ENCODE peak calls at places on chromosomes 5 and 9, in four cellular contexts. One of them, this sample, is unnamed.
A peak's percentile ranks its signal among the peaks of the same experiment; 100 is the strongest.

GRCh38 chr5:81235287-81236072 is 2.4 kb downstream of the CKMT2 start:
- DNase-seq in GM12878: no peak
- DNase-seq in K562: no peak
- DNase-seq in A549: no peak
- DNase-seq in this sample: no peak

GRCh38 chr5:54717459-54717858 is 199.9 kb downstream of the SNX18 start:
- DNase-seq in GM12878: no peak
- DNase-seq in K562: no peak
- DNase-seq in A549: no peak
- DNase-seq in this sample: no peak

GRCh38 chr9:135051316-135052038 is 36.0 kb upstream of the OLFM1 start:
- DNase-seq in GM12878: no peak
- DNase-seq in K562: no peak
- DNase-seq in A549: no peak
- DNase-seq in this sample: no peak

GRCh38 chr9:131410051-131410491 is 16.2 kb downstream of the PRRC2B start:
- DNase-seq in GM12878: no peak
- DNase-seq in K562: peak; percentile 8
- DNase-seq in A549: no peak
- DNase-seq in this sample: peak; percentile 55

GRCh38 chr5:77120086-77120485 is 33.0 kb upstream of the ZBED3 start:
- DNase-seq in GM12878: no peak
- DNase-seq in K562: no peak
- DNase-seq in A549: no peak
- DNase-seq in this sample: no peak

GRCh38 chr9:98707158-98708102 is 1.3 kb downstream of the GABBR2 start:
- DNase-seq in GM12878: no peak
- DNase-seq in K562: peak; percentile 51
- DNase-seq in A549: peak; percentile 78
- DNase-seq in this sample: peak; percentile 85

GRCh38 chr9:134689320-134690181 is 47.9 kb downstream of the COL5A1 start:
- DNase-seq in GM12878: no peak
- DNase-seq in K562: peak; percentile 82
- DNase-seq in A549: peak; percentile 59
- DNase-seq in this sample: peak; percentile 49

GRCh38 chr9:112925058-112925641 is 34.5 kb upstream of the SLC46A2 start:
- DNase-seq in GM12878: no peak
- DNase-seq in K562: peak; percentile 24
- DNase-seq in A549: peak; percentile 46
- DNase-seq in this sample: peak; percentile 23

GRCh38 chr9:110919609-110920008 is 118.7 kb downstream of the LPAR1 start:
- DNase-seq in GM12878: no peak
- DNase-seq in K562: no peak
- DNase-seq in A549: peak; percentile 91
- DNase-seq in this sample: peak; percentile 90

GRCh38 chr9:89984214-89984613 is 379.4 kb downstream of the GADD45G start:
- DNase-seq in GM12878: no peak
- DNase-seq in K562: no peak
- DNase-seq in A549: no peak
- DNase-seq in this sample: peak; percentile 51

GRCh38 chr5:101677961-101678360 is 618.1 kb downstream of the SLCO4C1 start:
- DNase-seq in GM12878: no peak
- DNase-seq in K562: no peak
- DNase-seq in A549: no peak
- DNase-seq in this sample: no peak

GRCh38 chr5:78753093-78753531 is 104.5 kb upstream of the LHFPL2 start:
- DNase-seq in GM12878: no peak
- DNase-seq in K562: no peak
- DNase-seq in A549: peak; percentile 27
- DNase-seq in this sample: peak; percentile 68

GRCh38 chr5:146072595-146072994 is 32.8 kb downstream of the PLAC8L1 start:
- DNase-seq in GM12878: no peak
- DNase-seq in K562: no peak
- DNase-seq in A549: no peak
- DNase-seq in this sample: no peak

GRCh38 chr9:122904466-122904822 is 715 bp downstream of the RC3H2 start:
- DNase-seq in GM12878: no peak
- DNase-seq in K562: peak; percentile 11
- DNase-seq in A549: peak; percentile 43
- DNase-seq in this sample: peak; percentile 4

GRCh38 chr5:67193479-67193878 is 3.1 kb downstream of the CD180 start:
- DNase-seq in GM12878: no peak
- DNase-seq in K562: no peak
- DNase-seq in A549: no peak
- DNase-seq in this sample: no peak

GRCh38 chr9:33623658-33624586 is 99.9 kb downstream of the ANKRD18B start:
- DNase-seq in GM12878: peak; percentile 34
- DNase-seq in K562: peak; percentile 67
- DNase-seq in A549: peak; percentile 82
- DNase-seq in this sample: peak; percentile 67

GRCh38 chr5:163177971-163178370 is 259.4 kb upstream of the CCNG1 start:
- DNase-seq in GM12878: no peak
- DNase-seq in K562: no peak
- DNase-seq in A549: no peak
- DNase-seq in this sample: no peak

GRCh38 chr5:38576442-38576841 is 20.0 kb upstream of the LIFR start:
- DNase-seq in GM12878: no peak
- DNase-seq in K562: no peak
- DNase-seq in A549: no peak
- DNase-seq in this sample: no peak

GRCh38 chr9:32928912-32929311 is 72.5 kb downstream of the APTX start:
- DNase-seq in GM12878: no peak
- DNase-seq in K562: peak; percentile 7
- DNase-seq in A549: no peak
- DNase-seq in this sample: no peak

GRCh38 chr9:33785914-33786313 is 9.4 kb upstream of the PRSS3 start:
- DNase-seq in GM12878: no peak
- DNase-seq in K562: no peak
- DNase-seq in A549: peak; percentile 56
- DNase-seq in this sample: peak; percentile 28

GRCh38 chr9:126301985-126302603 is 24.5 kb upstream of the MVB12B start:
- DNase-seq in GM12878: no peak
- DNase-seq in K562: peak; percentile 61
- DNase-seq in A549: peak; percentile 64
- DNase-seq in this sample: peak; percentile 62

GRCh38 chr5:170846416-170846815 is 15.4 kb upstream of the RANBP17 start:
- DNase-seq in GM12878: no peak
- DNase-seq in K562: no peak
- DNase-seq in A549: no peak
- DNase-seq in this sample: no peak

GRCh38 chr5:78653969-78654368 is 5.4 kb upstream of the LHFPL2 start:
- DNase-seq in GM12878: no peak
- DNase-seq in K562: no peak
- DNase-seq in A549: no peak
- DNase-seq in this sample: peak; percentile 59

GRCh38 chr5:176481659-176482213 is 33.6 kb downstream of the FAF2 start:
- DNase-seq in GM12878: no peak
- DNase-seq in K562: no peak
- DNase-seq in A549: peak; percentile 79
- DNase-seq in this sample: peak; percentile 24

GRCh38 chr5:132873119-132873929 is at the start of gene LEAP2:
- DNase-seq in GM12878: no peak
- DNase-seq in K562: no peak
- DNase-seq in A549: peak; percentile 15
- DNase-seq in this sample: peak; percentile 39

GRCh38 chr5:180470966-180471582 is 23.1 kb upstream of the CNOT6 start:
- DNase-seq in GM12878: no peak
- DNase-seq in K562: peak; percentile 77
- DNase-seq in A549: peak; percentile 70
- DNase-seq in this sample: peak; percentile 59

GRCh38 chr9:136403538-136403914 is 3.6 kb upstream of the SNAPC4 start:
- DNase-seq in GM12878: peak; percentile 51
- DNase-seq in K562: no peak
- DNase-seq in A549: no peak
- DNase-seq in this sample: no peak

GRCh38 chr5:1144089-1144488 is 32.2 kb upstream of the SLC12A7 start:
- DNase-seq in GM12878: no peak
- DNase-seq in K562: no peak
- DNase-seq in A549: no peak
- DNase-seq in this sample: no peak

GRCh38 chr5:76193635-76194034 is 110.5 kb downstream of the SV2C start:
- DNase-seq in GM12878: no peak
- DNase-seq in K562: no peak
- DNase-seq in A549: no peak
- DNase-seq in this sample: no peak

GRCh38 chr5:125461641-125462072 is 715.2 kb upstream of the ZNF608 start:
- DNase-seq in GM12878: no peak
- DNase-seq in K562: no peak
- DNase-seq in A549: no peak
- DNase-seq in this sample: no peak

DNA sequence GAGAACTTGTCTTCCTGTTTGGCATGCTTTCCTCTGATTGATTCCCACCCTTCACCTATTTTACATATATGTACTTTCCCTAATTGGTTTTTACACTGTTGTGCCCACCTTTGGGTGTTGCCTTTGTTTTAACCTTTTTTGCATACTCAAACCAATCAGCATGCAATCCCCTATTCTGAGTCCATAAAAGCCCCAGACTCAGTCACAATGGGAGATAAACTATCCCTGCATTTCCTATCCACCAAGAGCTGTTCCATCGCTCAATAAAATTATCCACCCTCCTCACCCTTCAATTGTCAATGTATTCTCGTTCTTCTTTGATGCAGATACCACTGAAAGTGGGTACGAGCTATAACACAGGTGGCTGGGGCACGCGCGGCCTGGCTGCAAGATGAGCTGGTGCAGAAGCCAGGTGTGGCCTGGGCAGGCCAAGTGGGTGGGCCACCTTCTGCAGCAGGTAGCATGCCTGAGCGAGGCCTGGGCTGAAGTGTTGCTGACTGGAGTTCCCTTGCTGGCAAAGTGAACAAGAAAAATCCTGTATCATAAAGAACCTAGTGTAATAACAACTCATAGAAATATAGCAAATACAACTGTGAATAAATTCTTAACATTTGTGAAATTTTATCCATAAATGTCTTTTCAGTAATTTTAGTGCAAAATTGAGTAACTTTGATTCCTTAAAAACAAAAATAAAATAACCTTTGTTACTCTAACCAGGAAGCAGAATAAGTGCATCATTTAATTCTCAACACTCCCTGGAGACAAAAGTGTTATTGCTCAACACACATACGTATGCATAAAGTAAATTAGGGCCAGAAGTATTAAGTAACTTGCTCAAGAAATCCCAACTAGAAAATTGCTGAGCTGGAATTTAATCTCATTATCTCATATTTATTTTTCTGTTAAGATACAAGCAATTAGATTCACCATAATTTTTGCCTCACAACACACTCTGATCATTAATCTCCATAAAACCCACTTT is 685.3 kb upstream of the EDIL3 start:
- DNase-seq in GM12878: no peak
- DNase-seq in K562: no peak
- DNase-seq in A549: no peak
- DNase-seq in this sample: no peak
- TF ChIP-seq RCOR1 in GM12878: no peak
- TF ChIP-seq RCOR1 in K562: no peak
- TF ChIP-seq RCOR1 in A549: no peak
- TF ChIP-seq RCOR1 in this sample: no peak

GRCh38 chr5:151721812-151722391 is 35.2 kb upstream of the SPARC start:
- DNase-seq in GM12878: no peak
- DNase-seq in K562: no peak
- DNase-seq in A549: no peak
- DNase-seq in this sample: no peak
- TF ChIP-seq ELK1 in GM12878: no peak
- TF ChIP-seq ELK1 in K562: no peak
- TF ChIP-seq ELK1 in A549: no peak
- TF ChIP-seq ELK1 in this sample: no peak

DNA sequence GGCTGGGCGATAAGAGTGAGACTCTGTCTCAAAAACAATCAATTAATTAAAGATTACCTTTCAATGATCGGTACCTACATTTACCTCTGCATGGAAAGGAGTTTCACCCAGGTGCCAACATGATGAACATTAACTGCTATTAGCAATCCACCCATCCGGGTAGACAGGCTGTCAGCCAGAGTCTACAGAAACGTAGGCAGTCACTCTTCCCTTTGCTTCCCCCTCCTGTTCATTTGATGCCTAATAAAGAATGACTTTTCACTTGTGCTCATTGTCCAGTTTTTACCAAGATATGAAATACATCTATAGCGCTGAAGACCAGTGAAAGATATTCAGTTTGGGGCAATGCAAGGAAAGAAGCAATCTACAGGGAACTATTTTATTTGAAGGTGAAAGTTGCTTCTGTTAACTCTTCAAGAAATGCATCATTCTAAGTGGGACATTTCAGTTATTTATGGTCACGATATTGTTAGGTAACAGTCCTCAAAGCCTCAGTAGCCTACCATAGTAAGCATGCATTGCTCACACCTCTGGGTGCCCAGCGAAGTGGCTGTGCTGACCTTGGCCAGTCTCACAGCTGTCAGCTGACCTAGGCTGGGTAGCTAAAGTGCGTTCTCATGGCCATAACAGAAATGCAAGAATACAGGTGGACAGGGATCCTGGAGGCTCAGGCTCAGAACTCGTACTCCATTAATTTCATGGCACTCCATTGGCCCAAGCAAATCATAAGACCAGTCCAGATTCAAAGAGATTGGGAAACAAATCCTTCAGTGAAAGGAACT is 87.2 kb upstream of the DMRT1 start:
- DNase-seq in GM12878: no peak
- DNase-seq in K562: no peak
- DNase-seq in A549: no peak
- DNase-seq in this sample: no peak
- TF ChIP-seq RCOR1 in GM12878: no peak
- TF ChIP-seq RCOR1 in K562: no peak
- TF ChIP-seq RCOR1 in A549: no peak
- TF ChIP-seq RCOR1 in this sample: no peak

GRCh38 chr5:160843240-160843639 is 8.8 kb downstream of the ATP10B start:
- DNase-seq in GM12878: peak; percentile 89
- DNase-seq in K562: no peak
- DNase-seq in A549: no peak
- DNase-seq in this sample: no peak
- TF ChIP-seq ELK1 in GM12878: no peak
- TF ChIP-seq ELK1 in K562: no peak
- TF ChIP-seq ELK1 in A549: no peak
- TF ChIP-seq ELK1 in this sample: no peak

DNA sequence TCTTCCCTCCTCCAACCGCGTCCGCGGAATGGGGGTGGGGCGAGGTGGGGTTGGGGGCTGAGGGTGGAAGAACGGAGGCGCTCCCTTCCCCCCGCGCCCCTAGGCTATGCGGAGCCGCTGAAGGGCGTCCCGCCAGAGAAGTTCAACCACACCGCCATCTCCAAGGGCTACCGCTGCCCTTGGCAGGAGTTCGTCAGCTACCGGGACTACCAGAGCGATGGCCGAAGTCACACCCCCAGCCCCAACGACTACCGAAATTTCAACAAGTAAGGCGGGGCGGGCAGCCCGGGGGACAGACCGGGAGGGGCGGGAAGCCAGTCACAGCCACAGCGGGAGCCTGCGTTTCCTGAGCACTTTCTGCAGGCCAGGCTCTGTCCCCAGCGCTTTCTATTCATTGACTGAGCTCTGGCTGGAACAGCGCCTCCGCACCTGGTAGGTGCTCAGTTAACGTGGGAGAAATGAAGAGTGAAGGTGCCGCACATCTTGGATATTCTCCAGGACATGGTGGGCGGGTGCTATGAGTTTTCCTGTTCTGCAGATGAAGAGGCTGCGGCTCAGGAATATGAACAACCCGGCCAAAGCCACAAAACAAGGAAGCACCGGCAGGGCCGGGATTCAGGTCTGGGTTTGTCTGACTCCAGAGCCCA is 11.3 kb downstream of the MYOZ3 start:
- DNase-seq in GM12878: no peak
- DNase-seq in K562: no peak
- DNase-seq in A549: no peak
- DNase-seq in this sample: no peak
- TF ChIP-seq RCOR1 in GM12878: no peak
- TF ChIP-seq RCOR1 in K562: no peak
- TF ChIP-seq RCOR1 in A549: no peak
- TF ChIP-seq RCOR1 in this sample: no peak

This sample was measured in IMR-90.